ENCODE peak calls at places on chromosomes 13 and 19, in eight cellular contexts. P is aorta, J is astrocyte of the hippocampus, M is heart left ventricle, C is frontal cortex, O is stomach, T is progenitor cell of endocrine pancreas, R is NCI-H774. A is an unnamed sample.

GRCh38 chr13:31477961-31478360 is 261.4 kb upstream of the RXFP2 start:
- DNase-seq in T (no peak), P (no peak), J (no peak), O (no peak), R (no peak), M (no peak), C (no peak), A (no peak)

GRCh38 chr13:62176051-62176450 is 760.4 kb upstream of the PCDH20 start:
- DNase-seq in R (no peak), P (no peak), J (peak; percentile 55), O (no peak), T (no peak), C (no peak), M (no peak), A (no peak)

GRCh38 chr13:40146586-40147240 is 491.3 kb downstream of the COG6 start:
- DNase-seq in O (no peak), R (no peak), M (no peak), J (no peak), T (no peak), P (no peak), C (no peak), A (no peak)

GRCh38 chr13:42477588-42478190 is 96.3 kb upstream of the TNFSF11 start:
- DNase-seq in P (peak; percentile 52), J (peak; percentile 18), T (no peak), M (peak; percentile 14), C (no peak), R (no peak), O (no peak), A (peak; percentile 18)

GRCh38 chr19:35425682-35426081 is 22.4 kb upstream of the FFAR2 start:
- DNase-seq in P (no peak), M (no peak), R (no peak), O (no peak), J (no peak), C (no peak), T (no peak), A (no peak)

GRCh38 chr13:60788156-60788829 is 391.3 kb downstream of the TDRD3 start:
- DNase-seq in J (peak; percentile 52), M (peak; percentile 17), O (no peak), R (no peak), T (no peak), C (no peak), P (peak; percentile 65), A (peak; percentile 34)

GRCh38 chr19:8123683-8124082 is 25.7 kb downstream of the FBN3 start:
- DNase-seq in M (no peak), C (no peak), J (no peak), T (no peak), O (no peak), P (no peak), R (no peak), A (no peak)

GRCh38 chr19:51365211-51366049 is 758 bp downstream of the ETFB start:
- DNase-seq in P (no peak), T (no peak), J (peak; percentile 53), R (no peak), C (no peak), M (no peak), O (peak; percentile 29), A (no peak)

GRCh38 chr13:102040812-102041211 is 361.0 kb downstream of the FGF14 start:
- DNase-seq in J (no peak), C (no peak), M (no peak), O (no peak), T (no peak), R (peak; percentile 58), P (no peak), A (no peak)

GRCh38 chr19:7830272-7830771 is 304 bp downstream of the EVI5L start:
- DNase-seq in P (no peak), R (no peak), O (no peak), M (no peak), J (no peak), C (no peak), T (no peak), A (peak; percentile 29)

GRCh38 chr13:65613004-65613403 is 1617.1 kb downstream of the PCDH9 start:
- DNase-seq in O (no peak), T (no peak), C (no peak), M (no peak), P (no peak), J (no peak), R (no peak), A (no peak)

GRCh38 chr19:31408460-31409124 is 59.4 kb upstream of the TSHZ3 start:
- DNase-seq in P (no peak), C (no peak), T (no peak), O (no peak), J (peak; percentile 80), M (peak; percentile 32), R (no peak), A (no peak)

GRCh38 chr13:93425411-93425810 is 198.8 kb downstream of the GPC6 start:
- DNase-seq in P (no peak), R (no peak), C (no peak), M (no peak), T (no peak), O (no peak), J (no peak), A (no peak)

GRCh38 chr19:3983936-3984583 is 1.2 kb downstream of the EEF2 start:
- DNase-seq in M (peak; percentile 31), P (peak; percentile 60), O (no peak), J (peak; percentile 55), T (no peak), R (no peak), C (peak; percentile 38), A (no peak)

GRCh38 chr19:47176627-47177090 is 46.0 kb downstream of the SAE1 start:
- DNase-seq in J (peak; percentile 78), C (no peak), R (no peak), O (no peak), P (no peak), T (no peak), M (no peak), A (no peak)

GRCh38 chr19:2456301-2456570 is 523 bp downstream of the LMNB2 start:
- DNase-seq in O (no peak), R (no peak), M (no peak), C (no peak), T (no peak), P (no peak), J (no peak), A (no peak)

GRCh38 chr13:28710161-28710560 is 8.6 kb downstream of the SLC46A3 start:
- DNase-seq in C (no peak), M (no peak), R (no peak), O (no peak), J (no peak), P (no peak), T (no peak), A (no peak)

GRCh38 chr19:42542791-42543190 is 14.5 kb upstream of the CEACAM1 start:
- DNase-seq in T (no peak), J (no peak), O (no peak), P (peak; percentile 7), M (no peak), R (no peak), C (no peak), A (no peak)

GRCh38 chr13:40578055-40578454 is 88.4 kb downstream of the FOXO1 start:
- DNase-seq in R (no peak), T (no peak), P (no peak), O (no peak), C (no peak), M (no peak), J (no peak), A (no peak)

GRCh38 chr13:57045816-57046691 is 94.7 kb upstream of the PRR20A start:
- DNase-seq in T (no peak), J (no peak), C (no peak), O (no peak), P (no peak), M (no peak), R (no peak), A (no peak)

GRCh38 chr19:30419581-30420180 is 47.5 kb downstream of the ZNF536 start:
- DNase-seq in P (no peak), O (no peak), T (no peak), M (no peak), J (peak; percentile 15), C (peak; percentile 35), R (no peak), A (no peak)

GRCh38 chr13:90696656-90697055 is 650.8 kb upstream of the MIR17HG start:
- DNase-seq in R (no peak), O (no peak), T (no peak), M (no peak), C (no peak), J (no peak), P (no peak), A (no peak)

A was measured in left ventricle myocardium inferior.